ENCODE peak calls at places on chromosomes 5 and 9, in nine cellular contexts. V is tibial artery; L is upper lobe of right lung; T is Jurkat, Clone E6-1; M is psoas muscle; E is breast epithelium; Z is stomach; F is naive thymus-derived CD4-positive, alpha-beta T cell; U is neural progenitor cell. P is an unnamed sample.
A peak's percentile ranks its signal among the peaks of the same experiment; 100 is the strongest.

GRCh38 chr5:73114029-73114688 is 6.2 kb upstream of the TMEM171 start:
- DNase-seq in V (no peak), L (no peak), T (no peak), M (no peak), E (no peak), Z (no peak), F (no peak), U (no peak), P (no peak)

GRCh38 chr5:71899865-71900342 is 180.8 kb downstream of the CARTPT start:
- DNase-seq in V (no peak), L (no peak), T (no peak), M (no peak), E (no peak), Z (no peak), F (no peak), U (no peak), P (no peak)

GRCh38 chr9:97628668-97629067 is 4.5 kb downstream of the TSTD2 start:
- DNase-seq in V (no peak), L (no peak), T (no peak), M (no peak), E (no peak), Z (no peak), F (no peak), U (peak; percentile 60), P (no peak)

GRCh38 chr9:130934246-130934645 is 4.8 kb downstream of the FIBCD1 start:
- DNase-seq in V (no peak), L (no peak), T (no peak), M (no peak), E (no peak), Z (no peak), F (no peak), U (no peak), P (peak; percentile 70)

GRCh38 chr5:139956342-139956741 is 86.8 kb downstream of the NRG2 start:
- DNase-seq in V (no peak), L (peak; percentile 43), T (no peak), M (no peak), E (no peak), Z (no peak), F (no peak), U (no peak), P (no peak)

GRCh38 chr5:14721990-14722656 is 57.6 kb downstream of the OTULIN start:
- DNase-seq in V (no peak), L (no peak), T (no peak), M (no peak), E (no peak), Z (no peak), F (no peak), U (no peak), P (no peak)

GRCh38 chr5:168931638-168932345 is 352.6 kb upstream of the PANK3 start:
- DNase-seq in V (no peak), L (no peak), T (no peak), M (no peak), E (no peak), Z (no peak), F (no peak), U (no peak), P (no peak)

GRCh38 chr5:149954798-149955197 is 5.8 kb upstream of the SLC26A2 start:
- DNase-seq in V (no peak), L (no peak), T (no peak), M (no peak), E (no peak), Z (no peak), F (no peak), U (no peak), P (no peak)

GRCh38 chr9:121494192-121494591 is 5.5 kb downstream of the GGTA1 start:
- DNase-seq in V (no peak), L (no peak), T (no peak), M (no peak), E (no peak), Z (no peak), F (no peak), U (no peak), P (no peak)

GRCh38 chr9:137195525-137196220 is 4.9 kb downstream of the TPRN start:
- DNase-seq in V (no peak), L (no peak), T (no peak), M (no peak), E (no peak), Z (peak; percentile 84), F (no peak), U (no peak), P (no peak)

GRCh38 chr9:87324613-87325194 is 173.0 kb upstream of the DAPK1 start:
- DNase-seq in V (no peak), L (no peak), T (peak; percentile 37), M (no peak), E (no peak), Z (no peak), F (no peak), U (peak; percentile 70), P (no peak)

GRCh38 chr5:73204302-73204701 is 31.3 kb downstream of the TMEM174 start:
- DNase-seq in V (no peak), L (no peak), T (peak; percentile 53), M (no peak), E (no peak), Z (no peak), F (no peak), U (no peak), P (no peak)

GRCh38 chr5:72467421-72467820 is 39.8 kb downstream of the ZNF366 start:
- DNase-seq in V (no peak), L (no peak), T (no peak), M (no peak), E (no peak), Z (no peak), F (no peak), U (no peak), P (no peak)

GRCh38 chr5:179355976-179356968 is 11.0 kb upstream of the ADAMTS2 start:
- DNase-seq in V (no peak), L (no peak), T (no peak), M (no peak), E (no peak), Z (no peak), F (no peak), U (no peak), P (no peak)

GRCh38 chr5:83306572-83307241 is 164.8 kb upstream of the VCAN start:
- DNase-seq in V (peak; percentile 69), L (no peak), T (no peak), M (peak; percentile 34), E (no peak), Z (peak; percentile 29), F (peak; percentile 21), U (no peak), P (no peak)

GRCh38 chr9:35108946-35109575 is 6.1 kb upstream of the STOML2 start:
- DNase-seq in V (peak; percentile 59), L (no peak), T (no peak), M (no peak), E (no peak), Z (no peak), F (no peak), U (no peak), P (no peak)

GRCh38 chr5:146243217-146243616 is 39.8 kb downstream of the RBM27 start:
- DNase-seq in V (no peak), L (no peak), T (no peak), M (no peak), E (no peak), Z (no peak), F (no peak), U (no peak), P (no peak)
- H3K4me3 ChIP-seq in V (no peak overlapping the region), L (no peak overlapping the region), T (no peak overlapping the region), M (no peak overlapping the region), E (no peak overlapping the region), Z (no peak overlapping the region), F (no peak overlapping the region), U (no peak overlapping the region), P (no peak overlapping the region)

DNA sequence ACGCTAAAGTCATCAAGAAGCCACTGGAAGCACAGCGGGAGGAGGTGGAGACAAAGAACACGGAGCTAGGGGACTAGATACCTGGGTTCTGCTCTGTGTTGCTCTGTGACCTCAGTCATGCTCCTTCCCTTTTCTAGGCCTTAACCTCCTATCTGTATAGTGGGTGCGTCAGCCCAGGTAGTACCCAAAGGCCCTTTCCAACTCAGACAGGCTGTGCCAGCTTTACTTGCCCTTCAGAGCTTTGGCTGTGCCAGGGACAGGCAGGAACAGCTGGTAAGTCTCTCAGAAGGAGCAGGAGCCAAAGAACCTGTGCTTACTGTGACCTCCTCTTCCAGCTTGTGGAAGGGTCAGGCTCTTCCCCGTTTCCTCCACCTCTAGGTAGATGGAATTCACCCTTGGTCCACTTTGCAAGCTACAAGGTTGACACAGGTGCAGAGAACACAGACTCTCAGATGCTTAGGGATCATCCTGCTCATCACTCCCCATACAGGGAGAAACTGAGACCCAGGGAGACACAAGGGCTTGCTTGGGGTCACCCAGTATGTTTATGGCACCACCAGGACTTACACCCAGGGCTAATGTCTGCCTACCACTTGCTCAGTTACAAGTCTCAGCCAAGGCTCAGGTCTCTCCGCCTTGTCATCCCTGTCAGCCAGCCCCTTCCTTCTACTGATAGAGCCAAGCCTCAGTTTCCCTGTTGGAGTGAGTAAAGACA is 1.7 kb downstream of the CCDC69 start:
- DNase-seq in V (peak; percentile 31), L (no peak), T (no peak), M (peak; percentile 33), E (no peak), Z (no peak), F (no peak), U (no peak), P (no peak)
- H3K4me3 ChIP-seq in V (peak overlapping the region; percentile 77), L (peak overlapping the region; percentile 77), T (no peak overlapping the region), M (peak overlapping the region; percentile 82), E (peak overlapping the region; percentile 83), Z (peak overlapping the region; percentile 87), F (peak overlapping the region; percentile 95), U (no peak overlapping the region), P (no peak overlapping the region)

GRCh38 chr5:134101686-134102439 is 12.6 kb upstream of the TCF7 start:
- DNase-seq in V (no peak), L (peak; percentile 82), T (peak; percentile 59), M (peak; percentile 68), E (no peak), Z (peak; percentile 67), F (peak; percentile 79), U (peak; percentile 75), P (peak; percentile 78)

GRCh38 chr5:134099288-134099872 is 15.1 kb upstream of the TCF7 start:
- DNase-seq in V (no peak), L (no peak), T (no peak), M (no peak), E (no peak), Z (peak; percentile 34), F (no peak), U (no peak), P (peak; percentile 45)

GRCh38 chr5:134098690-134099089 is 15.8 kb upstream of the TCF7 start:
- DNase-seq in V (no peak), L (no peak), T (no peak), M (no peak), E (no peak), Z (no peak), F (no peak), U (no peak), P (peak; percentile 56)

GRCh38 chr5:134099939-134100282 is 14.6 kb upstream of the TCF7 start:
- DNase-seq in V (no peak), L (no peak), T (no peak), M (no peak), E (no peak), Z (no peak), F (no peak), U (peak; percentile 16), P (peak; percentile 43)

GRCh38 chr5:134100283-134101011 is 14.0 kb upstream of the TCF7 start:
- DNase-seq in V (no peak), L (no peak), T (no peak), M (no peak), E (no peak), Z (peak; percentile 37), F (peak; percentile 78), U (peak; percentile 18), P (peak; percentile 79)
- H3K4me3 ChIP-seq in V (no peak overlapping the region), L (no peak overlapping the region), T (no peak overlapping the region), M (no peak overlapping the region), E (no peak overlapping the region), Z (no peak overlapping the region), F (peak overlapping the region; percentile 10), U (no peak overlapping the region), P (no peak overlapping the region)

GRCh38 chr5:55104036-55104767 is 1.8 kb downstream of the GZMA start:
- DNase-seq in V (no peak), L (no peak), T (peak; percentile 64), M (no peak), E (no peak), Z (no peak), F (no peak), U (peak; percentile 57), P (no peak)
- H3K4me3 ChIP-seq in V (no peak overlapping the region), L (peak overlapping the region; percentile 19), T (no peak overlapping the region), M (no peak overlapping the region), E (no peak overlapping the region), Z (no peak overlapping the region), F (peak overlapping the region; percentile 66), U (no peak overlapping the region), P (no peak overlapping the region)

P was measured in kidney.